ENCODE peak calls at places on chromosomes 12 and 14, in eight cellular contexts. One of them, this sample, is unnamed.

GRCh38 chr14:69845787-69846186 is 33.4 kb upstream of the SMOC1 start:
- DNase-seq in tibial artery: no peak
- DNase-seq in HFF-Myc: no peak
- DNase-seq in CD8-positive, alpha-beta T cell: no peak
- DNase-seq in foreskin fibroblast: no peak
- DNase-seq in PC-3: no peak
- DNase-seq in choroid plexus epithelial cell: peak
- DNase-seq in left ventricle myocardium inferior: no peak
- DNase-seq in this sample: no peak

GRCh38 chr14:61671086-61671485 is 24.2 kb upstream of the HIF1A start:
- DNase-seq in CD8-positive, alpha-beta T cell: peak
- DNase-seq in HFF-Myc: no peak
- DNase-seq in PC-3: no peak
- DNase-seq in choroid plexus epithelial cell: no peak
- DNase-seq in tibial artery: no peak
- DNase-seq in left ventricle myocardium inferior: no peak
- DNase-seq in foreskin fibroblast: no peak
- DNase-seq in this sample: no peak

GRCh38 chr14:23185046-23185445 is 1.6 kb upstream of the SLC7A8 start:
- DNase-seq in CD8-positive, alpha-beta T cell: no peak
- DNase-seq in tibial artery: no peak
- DNase-seq in HFF-Myc: no peak
- DNase-seq in foreskin fibroblast: no peak
- DNase-seq in PC-3: peak
- DNase-seq in choroid plexus epithelial cell: peak
- DNase-seq in left ventricle myocardium inferior: no peak
- DNase-seq in this sample: peak

GRCh38 chr12:1885605-1886245 is 32.7 kb downstream of the CACNA2D4 start:
- DNase-seq in choroid plexus epithelial cell: no peak
- DNase-seq in tibial artery: no peak
- DNase-seq in foreskin fibroblast: no peak
- DNase-seq in PC-3: no peak
- DNase-seq in CD8-positive, alpha-beta T cell: no peak
- DNase-seq in HFF-Myc: no peak
- DNase-seq in left ventricle myocardium inferior: no peak
- DNase-seq in this sample: no peak

GRCh38 chr12:117603316-117604113 is 242.1 kb upstream of the NOS1 start:
- DNase-seq in HFF-Myc: no peak
- DNase-seq in PC-3: no peak
- DNase-seq in left ventricle myocardium inferior: no peak
- DNase-seq in CD8-positive, alpha-beta T cell: no peak
- DNase-seq in foreskin fibroblast: no peak
- DNase-seq in choroid plexus epithelial cell: no peak
- DNase-seq in tibial artery: no peak
- DNase-seq in this sample: no peak

GRCh38 chr12:111838353-111838752 is 3.7 kb upstream of the MAPKAPK5 start:
- DNase-seq in foreskin fibroblast: peak
- DNase-seq in HFF-Myc: no peak
- DNase-seq in CD8-positive, alpha-beta T cell: no peak
- DNase-seq in choroid plexus epithelial cell: peak
- DNase-seq in left ventricle myocardium inferior: no peak
- DNase-seq in tibial artery: no peak
- DNase-seq in PC-3: no peak
- DNase-seq in this sample: no peak

GRCh38 chr12:105911966-105912365 is 226.8 kb downstream of the NUAK1 start:
- DNase-seq in foreskin fibroblast: no peak
- DNase-seq in HFF-Myc: no peak
- DNase-seq in left ventricle myocardium inferior: no peak
- DNase-seq in choroid plexus epithelial cell: no peak
- DNase-seq in PC-3: peak
- DNase-seq in tibial artery: no peak
- DNase-seq in CD8-positive, alpha-beta T cell: no peak
- DNase-seq in this sample: no peak

GRCh38 chr12:3491938-3492867 is 1.2 kb downstream of the PRMT8 start:
- DNase-seq in tibial artery: no peak
- DNase-seq in choroid plexus epithelial cell: peak
- DNase-seq in left ventricle myocardium inferior: peak
- DNase-seq in HFF-Myc: peak
- DNase-seq in PC-3: peak
- DNase-seq in CD8-positive, alpha-beta T cell: peak
- DNase-seq in foreskin fibroblast: peak
- DNase-seq in this sample: peak

GRCh38 chr12:69991683-69992297 is 166.8 kb downstream of the MYRFL start:
- DNase-seq in tibial artery: peak
- DNase-seq in CD8-positive, alpha-beta T cell: no peak
- DNase-seq in PC-3: no peak
- DNase-seq in foreskin fibroblast: no peak
- DNase-seq in left ventricle myocardium inferior: no peak
- DNase-seq in choroid plexus epithelial cell: no peak
- DNase-seq in HFF-Myc: no peak
- DNase-seq in this sample: no peak

GRCh38 chr12:39047539-39048078 is 142.2 kb upstream of the CPNE8 start:
- DNase-seq in CD8-positive, alpha-beta T cell: no peak
- DNase-seq in HFF-Myc: no peak
- DNase-seq in choroid plexus epithelial cell: no peak
- DNase-seq in left ventricle myocardium inferior: no peak
- DNase-seq in tibial artery: no peak
- DNase-seq in PC-3: no peak
- DNase-seq in foreskin fibroblast: no peak
- DNase-seq in this sample: no peak

GRCh38 chr14:32013083-32013482 is 64.0 kb upstream of the ARHGAP5 start:
- DNase-seq in choroid plexus epithelial cell: no peak
- DNase-seq in tibial artery: no peak
- DNase-seq in CD8-positive, alpha-beta T cell: no peak
- DNase-seq in HFF-Myc: no peak
- DNase-seq in foreskin fibroblast: no peak
- DNase-seq in PC-3: no peak
- DNase-seq in left ventricle myocardium inferior: no peak
- DNase-seq in this sample: no peak

GRCh38 chr12:57944313-57945023 is 3.1 kb downstream of the ATP23 start:
- DNase-seq in tibial artery: no peak
- DNase-seq in left ventricle myocardium inferior: no peak
- DNase-seq in choroid plexus epithelial cell: no peak
- DNase-seq in PC-3: no peak
- DNase-seq in foreskin fibroblast: no peak
- DNase-seq in CD8-positive, alpha-beta T cell: no peak
- DNase-seq in HFF-Myc: no peak
- DNase-seq in this sample: no peak

GRCh38 chr14:31194661-31195060 is 12.9 kb downstream of the HECTD1 start:
- DNase-seq in PC-3: no peak
- DNase-seq in choroid plexus epithelial cell: peak
- DNase-seq in tibial artery: no peak
- DNase-seq in CD8-positive, alpha-beta T cell: no peak
- DNase-seq in left ventricle myocardium inferior: no peak
- DNase-seq in HFF-Myc: no peak
- DNase-seq in foreskin fibroblast: peak
- DNase-seq in this sample: no peak

GRCh38 chr14:61927015-61927414 is 164.8 kb downstream of the SNAPC1 start:
- DNase-seq in left ventricle myocardium inferior: no peak
- DNase-seq in CD8-positive, alpha-beta T cell: no peak
- DNase-seq in foreskin fibroblast: peak
- DNase-seq in PC-3: peak
- DNase-seq in choroid plexus epithelial cell: peak
- DNase-seq in HFF-Myc: no peak
- DNase-seq in tibial artery: no peak
- DNase-seq in this sample: peak

GRCh38 chr14:23551266-23552028 is at the start of gene ZFHX2:
- DNase-seq in CD8-positive, alpha-beta T cell: peak
- DNase-seq in tibial artery: peak
- DNase-seq in foreskin fibroblast: peak
- DNase-seq in left ventricle myocardium inferior: peak
- DNase-seq in HFF-Myc: no peak
- DNase-seq in PC-3: peak
- DNase-seq in choroid plexus epithelial cell: peak
- DNase-seq in this sample: no peak

GRCh38 chr12:132886529-132887477 is 602 bp downstream of the CHFR start:
- DNase-seq in tibial artery: peak
- DNase-seq in HFF-Myc: no peak
- DNase-seq in foreskin fibroblast: peak
- DNase-seq in PC-3: no peak
- DNase-seq in choroid plexus epithelial cell: peak
- DNase-seq in CD8-positive, alpha-beta T cell: peak
- DNase-seq in left ventricle myocardium inferior: no peak
- DNase-seq in this sample: no peak

GRCh38 chr14:97077253-97077653 is 280.1 kb downstream of the VRK1 start:
- DNase-seq in foreskin fibroblast: peak
- DNase-seq in tibial artery: peak
- DNase-seq in choroid plexus epithelial cell: peak
- DNase-seq in left ventricle myocardium inferior: peak
- DNase-seq in HFF-Myc: no peak
- DNase-seq in PC-3: peak
- DNase-seq in CD8-positive, alpha-beta T cell: peak
- DNase-seq in this sample: peak

GRCh38 chr12:43331935-43332334 is 220.1 kb downstream of the ADAMTS20 start:
- DNase-seq in HFF-Myc: no peak
- DNase-seq in CD8-positive, alpha-beta T cell: no peak
- DNase-seq in choroid plexus epithelial cell: no peak
- DNase-seq in left ventricle myocardium inferior: no peak
- DNase-seq in foreskin fibroblast: no peak
- DNase-seq in tibial artery: no peak
- DNase-seq in PC-3: no peak
- DNase-seq in this sample: no peak

GRCh38 chr12:43325786-43326185 is 226.2 kb downstream of the ADAMTS20 start:
- DNase-seq in foreskin fibroblast: no peak
- DNase-seq in tibial artery: no peak
- DNase-seq in PC-3: no peak
- DNase-seq in choroid plexus epithelial cell: no peak
- DNase-seq in CD8-positive, alpha-beta T cell: no peak
- DNase-seq in left ventricle myocardium inferior: no peak
- DNase-seq in HFF-Myc: no peak
- DNase-seq in this sample: no peak

GRCh38 chr12:43333650-43334043 is 218.4 kb downstream of the ADAMTS20 start:
- DNase-seq in foreskin fibroblast: no peak
- DNase-seq in tibial artery: no peak
- DNase-seq in choroid plexus epithelial cell: no peak
- DNase-seq in HFF-Myc: no peak
- DNase-seq in PC-3: no peak
- DNase-seq in left ventricle myocardium inferior: no peak
- DNase-seq in CD8-positive, alpha-beta T cell: no peak
- DNase-seq in this sample: no peak

GRCh38 chr12:43332977-43333649 is 218.9 kb downstream of the ADAMTS20 start:
- DNase-seq in PC-3: peak
- DNase-seq in tibial artery: no peak
- DNase-seq in CD8-positive, alpha-beta T cell: no peak
- DNase-seq in foreskin fibroblast: peak
- DNase-seq in HFF-Myc: no peak
- DNase-seq in choroid plexus epithelial cell: peak
- DNase-seq in left ventricle myocardium inferior: no peak
- DNase-seq in this sample: no peak

DNA sequence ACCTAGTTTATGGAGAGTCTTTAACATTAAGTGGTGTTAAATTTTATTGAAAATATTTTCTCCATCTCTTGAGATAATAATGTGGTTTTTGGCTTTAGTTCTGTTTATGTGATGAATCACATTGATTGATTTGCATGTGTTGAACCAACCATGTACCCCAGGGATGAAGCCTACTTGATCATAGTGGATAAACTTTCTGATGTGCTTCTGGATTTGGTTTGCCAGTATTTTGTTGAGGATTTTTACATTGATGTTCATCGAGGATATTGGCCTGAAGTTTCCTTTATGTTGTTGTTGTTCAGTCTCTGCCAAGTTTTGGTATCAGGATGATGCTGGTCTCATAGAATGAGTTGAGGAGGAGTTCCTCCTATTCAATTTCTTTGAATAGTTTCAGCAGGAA is 222.6 kb downstream of the ADAMTS20 start:
- DNase-seq in PC-3: no peak
- DNase-seq in tibial artery: no peak
- DNase-seq in HFF-Myc: no peak
- DNase-seq in left ventricle myocardium inferior: no peak
- DNase-seq in foreskin fibroblast: no peak
- DNase-seq in choroid plexus epithelial cell: no peak
- DNase-seq in CD8-positive, alpha-beta T cell: no peak
- DNase-seq in this sample: no peak
- TF ChIP-seq CTCF in PC-3: no peak
- TF ChIP-seq CTCF in tibial artery: no peak
- TF ChIP-seq CTCF in HFF-Myc: no peak
- TF ChIP-seq CTCF in left ventricle myocardium inferior: no peak
- TF ChIP-seq CTCF in foreskin fibroblast: no peak
- TF ChIP-seq CTCF in choroid plexus epithelial cell: no peak
- TF ChIP-seq CTCF in CD8-positive, alpha-beta T cell: no peak
- TF ChIP-seq CTCF in this sample: no peak

DNA sequence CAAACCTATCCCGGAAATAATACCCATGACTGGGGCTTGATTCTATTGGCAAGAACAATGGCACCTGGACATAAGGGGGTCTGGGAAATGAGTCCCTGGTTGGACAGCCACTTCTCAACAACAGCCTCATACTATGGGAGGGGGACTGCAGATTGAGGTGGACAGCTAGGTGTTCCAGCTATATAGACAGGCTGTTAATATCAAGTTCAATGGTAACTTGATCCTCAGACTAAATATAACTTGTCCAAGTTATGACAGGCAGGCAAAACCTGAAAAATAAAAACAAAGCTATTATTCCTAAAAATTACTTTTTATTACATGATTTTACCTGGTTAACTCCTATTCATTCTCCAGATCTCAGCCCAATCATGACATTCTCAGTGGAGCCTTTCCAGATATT is 267.3 kb downstream of the TTC8 start:
- DNase-seq in CD8-positive, alpha-beta T cell: no peak
- DNase-seq in tibial artery: no peak
- DNase-seq in PC-3: no peak
- DNase-seq in foreskin fibroblast: no peak
- DNase-seq in left ventricle myocardium inferior: no peak
- DNase-seq in choroid plexus epithelial cell: no peak
- DNase-seq in HFF-Myc: no peak
- DNase-seq in this sample: no peak
- H3K4me3 ChIP-seq in CD8-positive, alpha-beta T cell: no peak
- H3K4me3 ChIP-seq in tibial artery: no peak
- H3K4me3 ChIP-seq in PC-3: no peak
- H3K4me3 ChIP-seq in foreskin fibroblast: no peak
- H3K4me3 ChIP-seq in left ventricle myocardium inferior: no peak
- H3K4me3 ChIP-seq in choroid plexus epithelial cell: no peak
- H3K4me3 ChIP-seq in HFF-Myc: no peak
- H3K4me3 ChIP-seq in this sample: no peak

DNA sequence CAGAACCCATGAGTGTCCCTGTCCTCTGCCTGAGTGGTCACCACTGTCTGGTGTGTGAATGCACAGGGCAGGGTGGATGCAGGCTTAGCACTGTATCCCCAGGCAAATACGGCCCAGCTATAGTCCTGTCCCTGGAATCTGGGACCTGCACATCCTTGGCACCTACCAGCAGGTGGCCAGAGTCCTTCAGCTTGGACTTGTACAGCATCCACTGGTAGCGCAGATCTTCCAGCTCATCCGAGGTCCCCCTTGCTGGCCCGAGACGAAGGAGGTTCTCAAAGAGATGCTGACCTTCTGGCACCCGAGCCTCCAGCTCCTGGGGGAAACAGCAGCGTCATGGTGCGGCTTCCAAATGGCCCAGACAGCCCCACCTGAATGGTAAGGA is 83.4 kb downstream of the SYNE3 start:
- DNase-seq in tibial artery: no peak
- DNase-seq in choroid plexus epithelial cell: no peak
- DNase-seq in HFF-Myc: no peak
- DNase-seq in CD8-positive, alpha-beta T cell: no peak
- DNase-seq in left ventricle myocardium inferior: no peak
- DNase-seq in foreskin fibroblast: no peak
- DNase-seq in PC-3: no peak
- DNase-seq in this sample: no peak
- TF ChIP-seq CTCF in tibial artery: no peak
- TF ChIP-seq CTCF in choroid plexus epithelial cell: peak
- TF ChIP-seq CTCF in HFF-Myc: peak
- TF ChIP-seq CTCF in CD8-positive, alpha-beta T cell: no peak
- TF ChIP-seq CTCF in left ventricle myocardium inferior: no peak
- TF ChIP-seq CTCF in foreskin fibroblast: peak
- TF ChIP-seq CTCF in PC-3: peak
- TF ChIP-seq CTCF in this sample: no peak

GRCh38 chr12:124928912-124929530 is 14.6 kb upstream of the UBC start:
- DNase-seq in tibial artery: no peak
- DNase-seq in left ventricle myocardium inferior: no peak
- DNase-seq in CD8-positive, alpha-beta T cell: no peak
- DNase-seq in choroid plexus epithelial cell: no peak
- DNase-seq in HFF-Myc: no peak
- DNase-seq in foreskin fibroblast: no peak
- DNase-seq in PC-3: peak
- DNase-seq in this sample: no peak
- H3K4me3 ChIP-seq in tibial artery: no peak
- H3K4me3 ChIP-seq in left ventricle myocardium inferior: peak
- H3K4me3 ChIP-seq in CD8-positive, alpha-beta T cell: peak
- H3K4me3 ChIP-seq in choroid plexus epithelial cell: no peak
- H3K4me3 ChIP-seq in HFF-Myc: no peak
- H3K4me3 ChIP-seq in foreskin fibroblast: no peak
- H3K4me3 ChIP-seq in PC-3: peak
- H3K4me3 ChIP-seq in this sample: no peak

This sample was measured in astrocyte of the cerebellum.